ENCODE peak calls at places on chromosomes 12 and 14, in seven cellular contexts. L is AG08396; C is stimulated activated CD4-positive, alpha-beta T cell treated with anti-CD3 and anti-CD28 coated beads, TNF-alpha, amount 100 ng/mL, for 24 hours; R is naive thymus-derived CD8-positive, alpha-beta T cell; N is activated CD4-positive, alpha-beta memory T cell treated with anti-CD3 and anti-CD28 coated beads for 36 hours; T is left cardiac atrium; U is suprapubic skin. E is an unnamed sample.

GRCh38 chr14:36398463-36399291 is 78.2 kb upstream of the MBIP start:
- DNase-seq in L (no peak), C (no peak), R (no peak), N (no peak), T (no peak), U (no peak), E (no peak)

GRCh38 chr12:122533841-122534240 is 6.8 kb downstream of the KNTC1 start:
- DNase-seq in L (no peak), C (no peak), R (no peak), N (no peak), T (no peak), U (no peak), E (peak; percentile 23)

GRCh38 chr14:28671425-28671824 is 95.2 kb upstream of the FOXG1 start:
- DNase-seq in L (no peak), C (no peak), R (no peak), N (no peak), T (no peak), U (no peak), E (no peak)

GRCh38 chr14:75452900-75453816 is 25.3 kb downstream of the JDP2 start:
- DNase-seq in L (peak; percentile 85), C (no peak), R (no peak), N (no peak), T (peak; percentile 72), U (peak; percentile 89), E (peak; percentile 60)

GRCh38 chr14:65258391-65258790 is 154.1 kb upstream of the FUT8 start:
- DNase-seq in L (no peak), C (no peak), R (no peak), N (no peak), T (no peak), U (no peak), E (peak; percentile 23)

GRCh38 chr14:101022916-101023435 is 119.5 kb upstream of the RTL1 start:
- DNase-seq in L (no peak), C (no peak), R (no peak), N (no peak), T (no peak), U (peak; percentile 17), E (no peak)

GRCh38 chr12:89665556-89665955 is 43.1 kb downstream of the ATP2B1 start:
- DNase-seq in L (no peak), C (no peak), R (no peak), N (no peak), T (no peak), U (no peak), E (no peak)

GRCh38 chr14:22099942-22100763 is 426.5 kb upstream of the OR4E1 start:
- DNase-seq in L (peak; percentile 33), C (peak; percentile 24), R (peak; percentile 10), N (peak; percentile 72), T (peak; percentile 59), U (peak; percentile 84), E (peak; percentile 22)

GRCh38 chr12:879641-880040 is 69.9 kb downstream of the RAD52 start:
- DNase-seq in L (peak; percentile 16), C (no peak), R (no peak), N (no peak), T (no peak), U (no peak), E (peak; percentile 19)

GRCh38 chr12:45244561-45245348 is 28.9 kb downstream of the ANO6 start:
- DNase-seq in L (no peak), C (no peak), R (no peak), N (peak; percentile 29), T (no peak), U (no peak), E (no peak)

GRCh38 chr12:54415223-54415929 is 3.7 kb downstream of the ITGA5 start:
- DNase-seq in L (no peak), C (no peak), R (no peak), N (no peak), T (no peak), U (peak; percentile 60), E (no peak)

GRCh38 chr12:120762093-120762492 is 36.5 kb downstream of the ACADS start:
- DNase-seq in L (no peak), C (no peak), R (no peak), N (no peak), T (no peak), U (no peak), E (no peak)

GRCh38 chr14:51342226-51342625 is 102.2 kb downstream of the TMX1 start:
- DNase-seq in L (no peak), C (no peak), R (no peak), N (no peak), T (no peak), U (no peak), E (no peak)

GRCh38 chr12:54296393-54297121 is 4.3 kb downstream of the NFE2 start:
- DNase-seq in L (no peak), C (no peak), R (no peak), N (no peak), T (no peak), U (no peak), E (no peak)

GRCh38 chr12:68667896-68668295 is 18.9 kb upstream of the NUP107 start:
- DNase-seq in L (no peak), C (no peak), R (no peak), N (no peak), T (no peak), U (no peak), E (no peak)

GRCh38 chr14:21940887-21941855 is 267.6 kb upstream of the OR4E1 start:
- DNase-seq in L (peak; percentile 10), C (no peak), R (peak; percentile 6), N (peak; percentile 51), T (no peak), U (no peak), E (no peak)

GRCh38 chr14:22448905-22449611 is 140.0 kb downstream of the DAD1 start:
- DNase-seq in L (no peak), C (no peak), R (no peak), N (no peak), T (peak; percentile 35), U (no peak), E (no peak)

GRCh38 chr12:6354539-6355393 is 12.9 kb upstream of the TNFRSF1A start:
- DNase-seq in L (no peak), C (no peak), R (no peak), N (no peak), T (no peak), U (no peak), E (no peak)

GRCh38 chr14:39175445-39176262 is 600 bp downstream of the PNN start:
- DNase-seq in L (peak; percentile 25), C (peak; percentile 16), R (no peak), N (peak; percentile 55), T (no peak), U (no peak), E (peak; percentile 39)

GRCh38 chr14:63974176-63974575 is 121.4 kb downstream of the SYNE2 start:
- DNase-seq in L (no peak), C (no peak), R (no peak), N (no peak), T (no peak), U (no peak), E (no peak)

GRCh38 chr12:72011374-72011773 is 72.7 kb downstream of the TPH2 start:
- DNase-seq in L (no peak), C (no peak), R (no peak), N (no peak), T (no peak), U (no peak), E (peak; percentile 24)

GRCh38 chr12:3398196-3398789 is 92.7 kb upstream of the PRMT8 start:
- DNase-seq in L (no peak), C (no peak), R (no peak), N (no peak), T (no peak), U (no peak), E (no peak)

GRCh38 chr12:12182926-12183325 is 83.9 kb downstream of the LRP6 start:
- DNase-seq in L (peak; percentile 48), C (no peak), R (no peak), N (no peak), T (no peak), U (no peak), E (peak; percentile 66)

E was measured in MG63.